ENCODE peak calls at places on chromosomes 12 and 14, in nine cellular contexts. E is mammary epithelial cell; Z is fibroblast of villous mesenchyme; V is naive thymus-derived CD4-positive, alpha-beta T cell; T is ovary; I is dorsolateral prefrontal cortex; X is HFF-Myc; U is choroid plexus epithelial cell; F is brain microvascular endothelial cell. W is an unnamed sample.

GRCh38 chr12:124172646-124173045 is 122.2 kb upstream of the RFLNA start:
- DNase-seq in E (peak), Z (no peak), V (no peak), T (no peak), I (no peak), X (no peak), U (peak), F (no peak), W (no peak)

GRCh38 chr12:101536069-101536674 is 58.6 kb upstream of the MYBPC1 start:
- DNase-seq in E (no peak), Z (no peak), V (no peak), T (no peak), I (no peak), X (no peak), U (no peak), F (no peak), W (no peak)

GRCh38 chr12:57810450-57810849 is 8.1 kb downstream of the AVIL start:
- DNase-seq in E (peak), Z (peak), V (no peak), T (no peak), I (no peak), X (no peak), U (peak), F (no peak), W (peak)

GRCh38 chr12:32365473-32366064 is 33.8 kb upstream of the FGD4 start:
- DNase-seq in E (peak), Z (peak), V (peak), T (no peak), I (no peak), X (peak), U (peak), F (peak), W (peak)

GRCh38 chr14:99758915-99759545 is 34.2 kb upstream of the EML1 start:
- DNase-seq in E (no peak), Z (no peak), V (no peak), T (no peak), I (peak), X (no peak), U (no peak), F (no peak), W (no peak)

GRCh38 chr14:24392327-24393098 is 6.3 kb upstream of the NYNRIN start:
- DNase-seq in E (peak), Z (peak), V (no peak), T (no peak), I (no peak), X (no peak), U (peak), F (peak), W (peak)

GRCh38 chr14:91367173-91368171 is 50.1 kb downstream of the CCDC88C start:
- DNase-seq in E (peak), Z (no peak), V (peak), T (no peak), I (no peak), X (no peak), U (peak), F (peak), W (no peak)

GRCh38 chr12:26297386-26298070 is 102.2 kb downstream of the SSPN start:
- DNase-seq in E (peak), Z (peak), V (no peak), T (no peak), I (no peak), X (no peak), U (peak), F (no peak), W (peak)

GRCh38 chr12:8914716-8915526 is 612 bp downstream of the PHC1 start:
- DNase-seq in E (peak), Z (peak), V (peak), T (peak), I (peak), X (peak), U (peak), F (peak), W (peak)

GRCh38 chr12:108349245-108349644 is 10.1 kb upstream of the CMKLR1 start:
- DNase-seq in E (no peak), Z (no peak), V (no peak), T (no peak), I (peak), X (no peak), U (peak), F (peak), W (peak)

GRCh38 chr12:65039306-65039705 is 81.8 kb downstream of the WIF1 start:
- DNase-seq in E (no peak), Z (no peak), V (no peak), T (no peak), I (no peak), X (no peak), U (no peak), F (no peak), W (no peak)

GRCh38 chr14:102155150-102155549 is 15.5 kb downstream of the WDR20 start:
- DNase-seq in E (no peak), Z (peak), V (no peak), T (no peak), I (no peak), X (no peak), U (peak), F (peak), W (peak)

GRCh38 chr14:91405724-91406435 is 11.7 kb downstream of the CCDC88C start:
- DNase-seq in E (no peak), Z (no peak), V (no peak), T (no peak), I (no peak), X (no peak), U (no peak), F (no peak), W (no peak)

GRCh38 chr12:6631549-6631961 is 4.2 kb downstream of the LPAR5 start:
- DNase-seq in E (no peak), Z (no peak), V (no peak), T (no peak), I (no peak), X (no peak), U (no peak), F (no peak), W (no peak)

GRCh38 chr12:69131073-69131472 is 108.3 kb upstream of the CPSF6 start:
- DNase-seq in E (no peak), Z (no peak), V (no peak), T (no peak), I (no peak), X (no peak), U (no peak), F (no peak), W (no peak)

GRCh38 chr14:40129162-40129561 is 696.9 kb upstream of the FBXO33 start:
- DNase-seq in E (no peak), Z (no peak), V (no peak), T (no peak), I (no peak), X (no peak), U (no peak), F (no peak), W (no peak)

GRCh38 chr14:103103461-103104388 is 9.2 kb downstream of the EXOC3L4 start:
- DNase-seq in E (peak), Z (peak), V (no peak), T (no peak), I (no peak), X (no peak), U (peak), F (no peak), W (peak)

GRCh38 chr14:75339059-75339458 is 60.4 kb downstream of the FOS start:
- DNase-seq in E (peak), Z (peak), V (no peak), T (no peak), I (no peak), X (no peak), U (peak), F (no peak), W (peak)

GRCh38 chr12:27781680-27782079 is 1.6 kb upstream of the MANSC4 start:
- DNase-seq in E (peak), Z (peak), V (no peak), T (no peak), I (no peak), X (no peak), U (peak), F (peak), W (peak)

DNA sequence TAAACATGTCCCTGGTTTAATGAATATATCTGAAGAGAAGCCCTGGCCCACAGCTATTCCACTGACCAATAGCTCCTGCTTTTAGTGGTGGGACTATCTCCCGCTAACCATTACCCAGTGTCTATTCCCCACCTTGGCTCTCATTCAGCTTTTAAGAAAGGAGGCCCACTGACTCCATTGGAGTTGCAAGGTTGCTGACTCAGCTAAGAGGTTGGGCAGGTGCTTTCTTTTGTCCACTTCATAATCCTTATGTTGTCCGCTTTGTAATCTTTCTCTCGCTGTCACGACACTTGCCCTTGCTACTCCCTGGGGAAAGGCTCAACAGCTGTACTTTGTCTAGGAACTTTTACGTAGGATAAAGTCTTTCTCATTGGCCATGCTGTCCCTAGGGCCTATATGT is 453.4 kb upstream of the CCDC196 start:
- DNase-seq in E (no peak), Z (no peak), V (no peak), T (no peak), I (no peak), X (no peak), U (no peak), F (no peak), W (no peak)
- H3K4me3 ChIP-seq in E (no peak), Z (no peak), V (no peak), T (no peak), I (no peak), X (no peak), U (no peak), F (no peak), W (no peak)

GRCh38 chr12:111408686-111409402 is 3.1 kb downstream of the SH2B3 start:
- DNase-seq in E (no peak), Z (no peak), V (no peak), T (no peak), I (no peak), X (no peak), U (no peak), F (no peak), W (no peak)
- H3K4me3 ChIP-seq in E (no peak), Z (peak), V (peak), T (no peak), I (peak), X (peak), U (peak), F (peak), W (peak)

DNA sequence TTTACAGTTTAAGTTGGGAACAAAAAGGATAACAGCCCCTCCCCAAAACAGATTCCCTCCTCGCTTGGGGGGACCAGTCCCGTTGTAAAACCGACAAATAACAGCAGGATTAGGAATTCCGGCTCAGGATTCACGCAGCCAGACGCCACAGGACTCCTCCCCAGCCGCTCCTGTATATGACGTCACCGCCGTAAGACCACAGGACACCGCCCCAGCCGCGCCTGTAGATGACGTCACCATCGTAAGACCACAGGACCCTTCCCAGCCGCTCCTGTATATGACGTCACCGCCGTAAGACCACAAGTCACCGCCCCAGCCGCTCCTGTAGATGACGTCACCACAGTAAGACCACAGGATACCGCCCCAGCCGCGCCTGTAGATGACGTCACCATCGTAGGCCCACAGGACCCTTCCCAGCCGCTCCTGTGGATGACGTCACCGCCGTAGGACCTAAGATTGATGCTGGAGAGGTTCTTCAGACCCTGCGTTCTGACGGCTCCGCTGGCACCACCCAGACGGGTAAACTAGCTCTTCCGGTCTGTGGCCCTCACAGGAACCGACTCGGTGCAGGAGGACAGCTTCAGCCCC is 44.0 kb upstream of the FBRSL1 start:
- DNase-seq in E (no peak), Z (peak), V (peak), T (peak), I (no peak), X (no peak), U (peak), F (peak), W (peak)
- H3K4me3 ChIP-seq in E (peak), Z (peak), V (peak), T (peak), I (no peak), X (no peak), U (peak), F (peak), W (peak)

GRCh38 chr12:105091495-105092206 is 7.4 kb upstream of the ALDH1L2 start:
- DNase-seq in E (no peak), Z (no peak), V (no peak), T (no peak), I (no peak), X (no peak), U (no peak), F (no peak), W (no peak)
- H3K4me3 ChIP-seq in E (peak), Z (no peak), V (no peak), T (no peak), I (no peak), X (no peak), U (no peak), F (no peak), W (no peak)

GRCh38 chr14:67541448-67542387 is 8.6 kb downstream of the PLEKHH1 start:
- DNase-seq in E (no peak), Z (no peak), V (no peak), T (no peak), I (no peak), X (no peak), U (no peak), F (no peak), W (no peak)
- H3K4me3 ChIP-seq in E (no peak), Z (no peak), V (no peak), T (no peak), I (no peak), X (no peak), U (no peak), F (no peak), W (no peak)

DNA sequence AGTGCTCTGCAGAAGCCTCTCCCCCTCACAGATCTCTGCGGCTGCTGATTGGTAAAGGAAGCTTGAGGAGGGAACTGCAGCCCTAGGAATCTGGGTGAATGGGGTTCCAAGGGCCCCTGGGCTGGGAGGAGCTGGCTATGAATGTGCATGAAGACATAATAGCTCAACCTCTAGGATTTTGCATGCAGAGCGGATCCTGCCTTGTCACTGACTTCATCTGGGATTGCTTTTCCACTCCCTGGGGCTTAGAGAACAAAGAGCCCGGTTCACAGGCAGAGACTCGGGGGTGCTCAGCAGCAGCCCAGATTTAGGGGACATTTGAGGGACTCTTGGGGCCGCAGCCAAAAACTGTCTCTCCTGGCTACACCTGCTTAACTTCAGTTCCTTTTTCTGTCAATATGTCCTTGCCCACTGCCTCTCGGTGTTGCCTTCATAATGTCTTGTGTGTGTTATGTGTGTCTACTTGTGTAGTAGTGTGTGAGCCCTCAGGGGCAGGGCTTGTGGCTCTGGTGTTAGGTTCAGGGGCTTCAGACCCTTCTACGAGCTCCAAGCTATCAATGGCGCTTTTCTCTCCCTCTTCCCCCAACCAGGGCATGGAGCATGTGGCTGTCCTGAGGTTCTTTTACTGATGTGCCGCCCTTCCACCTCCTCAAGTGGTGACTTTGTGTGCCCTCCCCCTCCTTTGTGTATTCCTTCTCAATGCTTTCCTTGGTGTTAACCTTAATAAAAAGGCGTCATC is 1.9 kb downstream of the CCDC184 start:
- DNase-seq in E (no peak), Z (peak), V (no peak), T (no peak), I (peak), X (no peak), U (peak), F (no peak), W (no peak)
- H3K4me3 ChIP-seq in E (no peak), Z (peak), V (no peak), T (peak), I (peak), X (no peak), U (no peak), F (no peak), W (no peak)

GRCh38 chr14:34863844-34864243 is 11.3 kb downstream of the BAZ1A start:
- DNase-seq in E (no peak), Z (no peak), V (no peak), T (no peak), I (no peak), X (no peak), U (no peak), F (no peak), W (no peak)

GRCh38 chr14:34858765-34859164 is 16.4 kb downstream of the BAZ1A start:
- DNase-seq in E (no peak), Z (no peak), V (no peak), T (no peak), I (no peak), X (no peak), U (no peak), F (no peak), W (no peak)

GRCh38 chr14:34853041-34853440 is 22.1 kb downstream of the BAZ1A start:
- DNase-seq in E (no peak), Z (no peak), V (no peak), T (no peak), I (no peak), X (no peak), U (peak), F (no peak), W (peak)

DNA sequence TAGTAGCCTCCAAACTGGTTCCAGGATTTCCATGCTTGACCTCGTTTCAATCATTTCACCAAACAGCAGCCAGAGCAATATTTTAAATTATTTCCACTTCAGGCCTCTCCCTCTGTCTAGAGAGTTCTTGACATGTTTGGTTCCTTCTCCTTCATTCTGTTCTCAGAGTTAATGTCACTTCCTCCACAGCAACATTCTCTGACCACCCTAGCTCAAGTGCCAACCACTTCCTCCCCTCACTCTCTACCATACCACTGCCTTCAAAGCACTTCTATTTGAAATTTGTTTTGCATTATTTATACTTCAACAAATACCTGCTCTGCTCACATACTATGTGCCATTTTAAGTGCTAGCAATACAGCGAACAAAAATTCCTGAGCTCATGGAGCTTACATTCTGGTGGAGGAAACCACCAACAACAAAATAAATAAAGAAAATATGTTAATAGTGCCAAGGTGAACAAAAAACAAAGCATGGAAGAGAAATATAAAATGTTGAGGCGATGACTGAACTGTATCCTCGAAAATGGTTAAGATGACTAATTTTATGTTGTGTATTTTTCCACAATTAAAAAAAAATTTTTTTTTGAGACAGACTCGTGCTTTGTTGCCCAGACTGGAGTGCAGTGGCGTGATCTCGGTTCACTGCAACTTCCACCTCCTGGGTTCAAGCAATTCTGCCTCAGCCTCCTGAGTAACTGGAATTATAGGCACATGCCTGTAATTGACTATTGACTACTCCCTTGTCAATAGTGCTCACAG is 17.3 kb downstream of the BAZ1A start:
- DNase-seq in E (no peak), Z (no peak), V (peak), T (no peak), I (no peak), X (no peak), U (no peak), F (no peak), W (no peak)
- H3K4me3 ChIP-seq in E (no peak), Z (no peak), V (no peak), T (no peak), I (no peak), X (no peak), U (no peak), F (no peak), W (no peak)

W was measured in fibroblast of mammary gland.